ENCODE peak calls at places on chromosomes 6 and 20, in nine cellular contexts. One of them, this sample, is unnamed.

GRCh38 chr6:154039231-154039842 is at the start of gene OPRM1:
- DNase-seq in T follicular helper cell: no peak
- DNase-seq in DMS153: no peak
- DNase-seq in kidney tubule cell: peak
- DNase-seq in lower leg skin: no peak
- DNase-seq in cardiac muscle cell: peak
- DNase-seq in CD4-positive, alpha-beta memory T cell: no peak
- DNase-seq in NCI-H1694 treated with DMSO at 0.1 percent for 48 hours: no peak
- DNase-seq in nephron progenitor cell: peak
- DNase-seq in this sample: no peak

GRCh38 chr6:219641-220198 is 72.6 kb upstream of the DUSP22 start:
- DNase-seq in cardiac muscle cell: peak
- DNase-seq in T follicular helper cell: no peak
- DNase-seq in kidney tubule cell: peak
- DNase-seq in NCI-H1694 treated with DMSO at 0.1 percent for 48 hours: no peak
- DNase-seq in CD4-positive, alpha-beta memory T cell: no peak
- DNase-seq in lower leg skin: peak
- DNase-seq in DMS153: no peak
- DNase-seq in nephron progenitor cell: peak
- DNase-seq in this sample: no peak

GRCh38 chr6:136803589-136803988 is 11.3 kb upstream of the MAP3K5 start:
- DNase-seq in cardiac muscle cell: no peak
- DNase-seq in CD4-positive, alpha-beta memory T cell: no peak
- DNase-seq in T follicular helper cell: no peak
- DNase-seq in kidney tubule cell: no peak
- DNase-seq in nephron progenitor cell: no peak
- DNase-seq in NCI-H1694 treated with DMSO at 0.1 percent for 48 hours: no peak
- DNase-seq in lower leg skin: no peak
- DNase-seq in DMS153: no peak
- DNase-seq in this sample: no peak

GRCh38 chr20:43430265-43430664 is 27.4 kb upstream of the SRSF6 start:
- DNase-seq in DMS153: no peak
- DNase-seq in nephron progenitor cell: no peak
- DNase-seq in T follicular helper cell: no peak
- DNase-seq in lower leg skin: no peak
- DNase-seq in NCI-H1694 treated with DMSO at 0.1 percent for 48 hours: no peak
- DNase-seq in CD4-positive, alpha-beta memory T cell: no peak
- DNase-seq in kidney tubule cell: no peak
- DNase-seq in cardiac muscle cell: no peak
- DNase-seq in this sample: no peak

GRCh38 chr6:45112711-45113110 is 215.4 kb upstream of the RUNX2 start:
- DNase-seq in NCI-H1694 treated with DMSO at 0.1 percent for 48 hours: no peak
- DNase-seq in cardiac muscle cell: no peak
- DNase-seq in T follicular helper cell: no peak
- DNase-seq in kidney tubule cell: no peak
- DNase-seq in DMS153: no peak
- DNase-seq in lower leg skin: no peak
- DNase-seq in CD4-positive, alpha-beta memory T cell: no peak
- DNase-seq in nephron progenitor cell: no peak
- DNase-seq in this sample: no peak

GRCh38 chr6:106070626-106071025 is 15.5 kb upstream of the PRDM1 start:
- DNase-seq in NCI-H1694 treated with DMSO at 0.1 percent for 48 hours: no peak
- DNase-seq in cardiac muscle cell: no peak
- DNase-seq in CD4-positive, alpha-beta memory T cell: no peak
- DNase-seq in T follicular helper cell: no peak
- DNase-seq in DMS153: no peak
- DNase-seq in nephron progenitor cell: no peak
- DNase-seq in kidney tubule cell: no peak
- DNase-seq in lower leg skin: no peak
- DNase-seq in this sample: no peak

GRCh38 chr20:25054995-25055629 is 2.8 kb downstream of the ACSS1 start:
- DNase-seq in DMS153: no peak
- DNase-seq in T follicular helper cell: no peak
- DNase-seq in lower leg skin: no peak
- DNase-seq in cardiac muscle cell: peak
- DNase-seq in CD4-positive, alpha-beta memory T cell: no peak
- DNase-seq in NCI-H1694 treated with DMSO at 0.1 percent for 48 hours: no peak
- DNase-seq in nephron progenitor cell: no peak
- DNase-seq in kidney tubule cell: peak
- DNase-seq in this sample: no peak

GRCh38 chr6:52454556-52454955 is 34.4 kb downstream of the EFHC1 start:
- DNase-seq in DMS153: no peak
- DNase-seq in nephron progenitor cell: no peak
- DNase-seq in cardiac muscle cell: peak
- DNase-seq in lower leg skin: no peak
- DNase-seq in kidney tubule cell: peak
- DNase-seq in CD4-positive, alpha-beta memory T cell: no peak
- DNase-seq in T follicular helper cell: no peak
- DNase-seq in NCI-H1694 treated with DMSO at 0.1 percent for 48 hours: no peak
- DNase-seq in this sample: no peak

GRCh38 chr20:20820104-20820503 is 107.7 kb upstream of the RALGAPA2 start:
- DNase-seq in cardiac muscle cell: peak
- DNase-seq in nephron progenitor cell: peak
- DNase-seq in NCI-H1694 treated with DMSO at 0.1 percent for 48 hours: peak
- DNase-seq in kidney tubule cell: peak
- DNase-seq in DMS153: no peak
- DNase-seq in T follicular helper cell: no peak
- DNase-seq in CD4-positive, alpha-beta memory T cell: no peak
- DNase-seq in lower leg skin: no peak
- DNase-seq in this sample: no peak

GRCh38 chr6:75757295-75757694 is 8.3 kb downstream of the MYO6 start:
- DNase-seq in kidney tubule cell: peak
- DNase-seq in T follicular helper cell: no peak
- DNase-seq in lower leg skin: no peak
- DNase-seq in CD4-positive, alpha-beta memory T cell: no peak
- DNase-seq in cardiac muscle cell: no peak
- DNase-seq in DMS153: no peak
- DNase-seq in NCI-H1694 treated with DMSO at 0.1 percent for 48 hours: no peak
- DNase-seq in nephron progenitor cell: no peak
- DNase-seq in this sample: no peak

GRCh38 chr20:52242237-52243230 is 51.0 kb upstream of the ZFP64 start:
- DNase-seq in kidney tubule cell: peak
- DNase-seq in NCI-H1694 treated with DMSO at 0.1 percent for 48 hours: peak
- DNase-seq in lower leg skin: no peak
- DNase-seq in CD4-positive, alpha-beta memory T cell: no peak
- DNase-seq in nephron progenitor cell: no peak
- DNase-seq in cardiac muscle cell: peak
- DNase-seq in T follicular helper cell: no peak
- DNase-seq in DMS153: no peak
- DNase-seq in this sample: no peak

This sample was measured in BJ.